ENCODE peak calls at places on chromosome 14, in seven cellular contexts. K is HepG2, B is SK-N-SH, W is GM12878, L is HCT116, D is K562, E is H1. V is an unnamed sample.
A peak's percentile ranks its signal among the peaks of the same experiment; 100 is the strongest.

GRCh38 chr14:22556021-22556989 is 32.7 kb downstream of the DAD1 start:
- DNase-seq in K (no peak), B (no peak), W (peak; percentile 98), L (no peak), D (peak; percentile 31), E (no peak), V (peak; percentile 52)

GRCh38 chr14:90576581-90576980 is 179.8 kb downstream of the CALM1 start:
- DNase-seq in K (no peak), B (no peak), W (no peak), L (no peak), D (no peak), E (no peak), V (no peak)

GRCh38 chr14:91716999-91717398 is 14.9 kb downstream of the CATSPERB start:
- DNase-seq in K (no peak), B (no peak), W (no peak), L (no peak), D (no peak), E (no peak), V (no peak)

GRCh38 chr14:28542040-28542439 is 224.5 kb upstream of the FOXG1 start:
- DNase-seq in K (no peak), B (no peak), W (no peak), L (no peak), D (no peak), E (no peak), V (no peak)

GRCh38 chr14:64423987-64424386 is 35.8 kb downstream of the MTHFD1 start:
- DNase-seq in K (no peak), B (no peak), W (no peak), L (no peak), D (no peak), E (no peak), V (no peak)

GRCh38 chr14:55427439-55427838 is 13.0 kb downstream of the TBPL2 start:
- DNase-seq in K (no peak), B (no peak), W (no peak), L (peak; percentile 70), D (peak; percentile 28), E (no peak), V (no peak)

GRCh38 chr14:22471545-22472121 is 117.4 kb downstream of the DAD1 start:
- DNase-seq in K (peak; percentile 55), B (peak; percentile 48), W (no peak), L (peak; percentile 19), D (peak; percentile 68), E (peak; percentile 76), V (peak; percentile 32)

GRCh38 chr14:82488473-82488872 is 954.8 kb upstream of the SEL1L start:
- DNase-seq in K (no peak), B (no peak), W (no peak), L (no peak), D (no peak), E (no peak), V (no peak)

GRCh38 chr14:103105580-103106168 is 11.1 kb downstream of the EXOC3L4 start:
- DNase-seq in K (no peak), B (no peak), W (no peak), L (no peak), D (peak; percentile 14), E (no peak), V (no peak)

GRCh38 chr14:104393199-104393897 is 186.2 kb upstream of the C14orf180 start:
- DNase-seq in K (no peak), B (peak; percentile 35), W (no peak), L (no peak), D (no peak), E (no peak), V (no peak)

GRCh38 chr14:89386214-89386886 is 30.7 kb downstream of the FOXN3 start:
- DNase-seq in K (no peak), B (no peak), W (peak; percentile 63), L (no peak), D (no peak), E (no peak), V (peak; percentile 12)

GRCh38 chr14:33765251-33765650 is 185.6 kb downstream of the EGLN3 start:
- DNase-seq in K (no peak), B (peak; percentile 75), W (no peak), L (no peak), D (peak; percentile 6), E (peak; percentile 70), V (peak; percentile 64)

GRCh38 chr14:22122227-22123187 is 448.9 kb upstream of the OR4E1 start:
- DNase-seq in K (peak; percentile 37), B (no peak), W (no peak), L (no peak), D (no peak), E (no peak), V (no peak)

GRCh38 chr14:89367449-89368120 is 49.4 kb downstream of the FOXN3 start:
- DNase-seq in K (no peak), B (no peak), W (no peak), L (no peak), D (no peak), E (no peak), V (no peak)

GRCh38 chr14:55075628-55076027 is 24.2 kb downstream of the MAPK1IP1L start:
- DNase-seq in K (no peak), B (no peak), W (no peak), L (no peak), D (no peak), E (no peak), V (no peak)

GRCh38 chr14:68283378-68284123 is 464.0 kb downstream of the RAD51B start:
- DNase-seq in K (no peak), B (no peak), W (peak; percentile 95), L (no peak), D (no peak), E (no peak), V (no peak)

GRCh38 chr14:33602396-33602795 is 348.5 kb downstream of the EGLN3 start:
- DNase-seq in K (no peak), B (no peak), W (no peak), L (no peak), D (no peak), E (no peak), V (no peak)

GRCh38 chr14:100056964-100057817 is 8.0 kb upstream of the EVL start:
- DNase-seq in K (no peak), B (no peak), W (no peak), L (no peak), D (peak; percentile 45), E (no peak), V (peak; percentile 39)

GRCh38 chr14:50003213-50004021 is 110.5 kb downstream of the ARF6 start:
- DNase-seq in K (peak; percentile 71), B (peak; percentile 78), W (peak; percentile 60), L (peak; percentile 65), D (peak; percentile 92), E (peak; percentile 66), V (peak; percentile 31)
- TF ChIP-seq POLR2AphosphoS5 in K (peak; percentile 83), B (peak; percentile 68), W (peak; percentile 84), L (peak; percentile 92), D (peak; percentile 67), E (no peak), V (peak; percentile 40)

DNA sequence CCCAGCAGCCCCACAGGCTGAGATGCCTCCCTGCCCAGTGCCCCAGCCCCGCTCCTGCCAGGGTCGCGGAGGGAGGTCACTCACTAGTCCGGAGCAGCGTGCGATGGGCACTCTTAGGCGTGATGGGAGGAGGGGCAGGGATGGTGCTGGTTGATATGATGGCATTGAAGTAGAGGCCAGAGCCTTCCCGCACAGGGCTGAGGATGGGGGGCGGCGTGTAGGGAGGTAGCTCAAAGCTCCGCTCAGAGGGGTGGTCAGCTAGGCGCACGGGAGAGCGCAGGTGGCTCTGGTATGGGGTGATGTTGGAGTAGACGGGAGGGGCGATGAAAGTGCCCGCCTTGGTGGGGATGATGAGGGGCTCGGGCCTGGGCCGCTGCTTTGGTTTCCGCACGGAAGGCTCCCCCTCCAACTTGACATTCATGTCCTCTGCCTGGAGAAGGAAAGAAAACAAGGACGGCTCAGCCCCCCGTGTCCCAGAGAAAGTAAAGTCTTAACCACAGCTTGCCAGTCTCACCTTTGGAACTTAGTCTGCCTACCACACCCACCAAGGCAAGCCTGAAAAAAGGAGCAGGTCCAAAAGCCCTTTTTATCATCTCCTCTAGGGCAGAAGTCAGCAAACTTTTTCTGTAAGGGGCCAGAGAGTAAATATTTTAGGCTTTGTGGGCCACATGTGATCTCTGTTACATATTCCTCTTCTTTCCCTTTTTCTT is 15.5 kb upstream of the PNMA1 start:
- DNase-seq in K (no peak), B (peak; percentile 22), W (no peak), L (no peak), D (no peak), E (no peak), V (no peak)
- H3K4me2 ChIP-seq in K (no peak overlapping the region), B (no peak overlapping the region), W (no peak overlapping the region), L (no peak overlapping the region), D (no peak overlapping the region), E (no peak overlapping the region), V (no peak overlapping the region)

GRCh38 chr14:59332727-59333126 is 132.5 kb downstream of the GPR135 start:
- DNase-seq in K (no peak), B (no peak), W (no peak), L (no peak), D (no peak), E (no peak), V (peak; percentile 94)

GRCh38 chr14:59331217-59331616 is 134.0 kb downstream of the GPR135 start:
- DNase-seq in K (no peak), B (no peak), W (no peak), L (no peak), D (no peak), E (no peak), V (no peak)

GRCh38 chr14:59325906-59326305 is 137.4 kb downstream of the DAAM1 start:
- DNase-seq in K (no peak), B (no peak), W (no peak), L (no peak), D (no peak), E (no peak), V (no peak)

GRCh38 chr14:59330455-59330854 is 134.7 kb downstream of the GPR135 start:
- DNase-seq in K (no peak), B (no peak), W (no peak), L (no peak), D (no peak), E (no peak), V (no peak)

GRCh38 chr14:59328410-59328809 is 136.8 kb downstream of the GPR135 start:
- DNase-seq in K (peak; percentile 26), B (no peak), W (no peak), L (no peak), D (no peak), E (no peak), V (no peak)
- TF ChIP-seq MAX in K (no peak), B (no peak), W (no peak), L (no peak), D (no peak), E (no peak), V (no peak)

GRCh38 chr14:72525087-72525909 is 368.6 kb downstream of the DPF3 start:
- DNase-seq in K (no peak), B (no peak), W (no peak), L (no peak), D (no peak), E (no peak), V (no peak)

GRCh38 chr14:72522847-72523246 is 371.1 kb downstream of the DPF3 start:
- DNase-seq in K (no peak), B (no peak), W (no peak), L (no peak), D (no peak), E (no peak), V (no peak)

GRCh38 chr14:72524230-72524629 is 369.7 kb downstream of the DPF3 start:
- DNase-seq in K (no peak), B (no peak), W (no peak), L (no peak), D (no peak), E (no peak), V (no peak)

GRCh38 chr14:72521968-72522741 is 371.7 kb downstream of the DPF3 start:
- DNase-seq in K (no peak), B (no peak), W (no peak), L (no peak), D (no peak), E (no peak), V (no peak)

GRCh38 chr14:72523397-72524157 is 370.3 kb downstream of the DPF3 start:
- DNase-seq in K (no peak), B (no peak), W (no peak), L (no peak), D (no peak), E (no peak), V (peak; percentile 57)
- TF ChIP-seq POLR2AphosphoS5 in K (no peak), B (no peak), W (no peak), L (no peak), D (no peak), E (no peak), V (no peak)

V was measured in endothelial cell of umbilical vein.